ENCODE peak calls at places on chromosomes 16 and 17, in seven cellular contexts. S, J, G, T, M, X and E are unnamed samples.

GRCh38 chr16:57115504-57116182 is 23.3 kb downstream of the CPNE2 start:
- DNase-seq in S (peak; percentile 89), J (no peak), G (no peak), T (no peak), M (peak; percentile 63), X (peak; percentile 59), E (no peak)

GRCh38 chr16:85451646-85452363 is 161.3 kb upstream of the GSE1 start:
- DNase-seq in S (no peak), J (no peak), G (no peak), T (no peak), M (no peak), X (no peak), E (no peak)

GRCh38 chr16:17724242-17724898 is 253.6 kb upstream of the XYLT1 start:
- DNase-seq in S (peak; percentile 85), J (peak; percentile 40), G (no peak), T (no peak), M (no peak), X (peak; percentile 65), E (no peak)

GRCh38 chr17:41551370-41551769 is 20.5 kb downstream of the KRT9 start:
- DNase-seq in S (no peak), J (no peak), G (peak; percentile 38), T (no peak), M (no peak), X (peak; percentile 58), E (no peak)

GRCh38 chr16:3157229-3158013 is 22.6 kb downstream of the ZNF213 start:
- DNase-seq in S (peak; percentile 94), J (peak; percentile 99), G (peak; percentile 90), T (peak; percentile 79), M (peak; percentile 74), X (peak; percentile 96), E (peak; percentile 74)

GRCh38 chr17:77521076-77521475 is 380.3 kb downstream of the SEC14L1 start:
- DNase-seq in S (no peak), J (no peak), G (no peak), T (no peak), M (no peak), X (no peak), E (no peak)

GRCh38 chr17:15649861-15650391 is 30.4 kb upstream of the FBXW10B start:
- DNase-seq in S (peak; percentile 36), J (no peak), G (peak; percentile 79), T (no peak), M (no peak), X (peak; percentile 60), E (no peak)

GRCh38 chr17:29734640-29735039 is 111.9 kb upstream of the CORO6 start:
- DNase-seq in S (peak; percentile 34), J (no peak), G (no peak), T (no peak), M (no peak), X (peak; percentile 47), E (no peak)

GRCh38 chr16:27803775-27804549 is 254.0 kb downstream of the KATNIP start:
- DNase-seq in S (no peak), J (no peak), G (no peak), T (no peak), M (no peak), X (no peak), E (no peak)

GRCh38 chr17:60439501-60439900 is 17.2 kb downstream of the CHCT1 start:
- DNase-seq in S (peak; percentile 75), J (peak; percentile 4), G (peak; percentile 30), T (no peak), M (no peak), X (peak; percentile 45), E (no peak)

GRCh38 chr17:44909681-44910144 is 5.6 kb downstream of the GFAP start:
- DNase-seq in S (peak; percentile 56), J (peak; percentile 88), G (no peak), T (no peak), M (no peak), X (peak; percentile 85), E (no peak)

GRCh38 chr16:3992297-3993051 is 112.0 kb upstream of the CREBBP start:
- DNase-seq in S (no peak), J (no peak), G (peak; percentile 22), T (no peak), M (no peak), X (no peak), E (no peak)

DNA sequence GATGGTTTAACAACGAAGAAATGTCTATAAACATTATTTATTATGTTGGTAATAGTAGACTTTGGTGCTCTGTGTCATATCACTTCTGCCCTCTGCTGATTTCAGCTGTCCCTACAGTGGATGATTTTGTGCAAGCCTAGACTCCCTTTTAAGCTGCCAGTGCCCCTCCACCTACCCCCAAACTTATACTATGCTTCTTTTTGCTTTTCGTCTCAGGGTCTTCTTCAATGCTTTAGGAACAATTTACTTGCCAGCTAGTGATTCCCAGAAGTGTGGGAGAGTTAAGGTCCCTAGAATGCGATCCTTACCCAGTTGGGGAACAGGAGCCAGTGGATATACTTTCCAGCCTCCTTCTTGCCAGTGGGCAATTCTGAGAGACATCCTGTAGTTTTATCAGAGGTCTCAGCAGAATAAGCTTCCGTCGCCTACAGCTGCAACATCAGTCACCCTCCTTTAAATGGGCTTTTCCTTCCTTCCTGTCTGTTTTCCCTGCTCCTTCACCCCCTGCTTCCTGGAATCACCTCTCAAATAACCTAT is 4.1 kb downstream of the ICAM2 start:
- DNase-seq in S (no peak), J (no peak), G (peak; percentile 80), T (no peak), M (no peak), X (no peak), E (no peak)
- TF ChIP-seq CTCF in S (peak; percentile 41), J (peak; percentile 48), G (peak; percentile 9), T (peak; percentile 31), M (no peak), X (peak; percentile 1), E (no peak)

GRCh38 chr16:1342526-1343427 is 8.9 kb downstream of the TSR3 start:
- DNase-seq in S (peak; percentile 90), J (peak; percentile 86), G (peak; percentile 93), T (peak; percentile 99), M (peak; percentile 89), X (peak; percentile 72), E (peak; percentile 98)
- TF ChIP-seq CTCF in S (no peak), J (no peak), G (no peak), T (no peak), M (no peak), X (no peak), E (peak; percentile 38)

DNA sequence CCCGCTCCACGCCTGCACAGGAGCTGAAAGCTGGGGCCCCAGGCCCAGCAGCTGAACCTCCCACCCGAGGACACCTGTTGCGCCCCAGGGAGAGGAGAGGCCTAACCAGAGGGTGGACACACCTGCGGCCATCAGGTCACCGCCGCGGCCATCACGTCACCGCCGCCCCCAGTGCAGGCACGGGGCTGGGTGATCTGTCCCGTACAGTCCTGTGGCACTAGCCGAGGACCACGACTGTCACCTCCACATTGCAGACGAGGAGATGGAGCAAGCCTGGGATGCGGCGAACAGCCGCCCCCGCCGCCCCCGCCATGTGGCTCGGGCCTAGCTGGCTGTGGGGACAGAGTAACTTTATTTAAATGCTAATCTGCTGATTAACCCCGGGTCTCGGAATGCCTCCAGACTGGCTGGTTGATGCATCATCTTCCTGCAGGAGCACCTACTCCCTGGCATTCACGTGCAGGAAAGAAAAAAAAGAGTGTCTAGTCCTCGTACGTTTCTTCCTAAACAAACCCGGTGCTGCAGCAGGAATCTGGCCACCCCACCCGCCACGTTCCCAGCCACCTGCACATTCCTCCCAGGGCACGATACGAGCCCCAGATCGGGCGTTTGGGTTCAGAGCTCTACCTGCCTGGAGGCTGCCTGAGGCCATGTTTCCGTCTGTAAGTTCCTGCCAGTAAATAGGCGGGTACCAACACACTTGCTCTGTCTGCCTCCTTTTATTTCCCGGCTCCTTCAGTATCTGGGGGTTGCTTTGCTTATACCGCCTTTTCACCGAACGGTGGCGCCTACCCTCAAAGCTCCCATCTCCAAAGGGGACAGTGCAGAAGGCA is 29.9 kb downstream of the PIEZO1 start:
- DNase-seq in S (peak; percentile 38), J (peak; percentile 82), G (peak; percentile 20), T (no peak), M (no peak), X (peak; percentile 77), E (no peak)
- TF ChIP-seq CTCF in S (peak; percentile 53), J (no peak), G (peak; percentile 41), T (peak; percentile 51), M (peak; percentile 56), X (no peak), E (peak; percentile 33)

GRCh38 chr17:55889271-55889670 is 138.4 kb downstream of the PCTP start:
- DNase-seq in S (no peak), J (no peak), G (no peak), T (no peak), M (no peak), X (no peak), E (no peak)
- TF ChIP-seq CTCF in S (no peak), J (no peak), G (no peak), T (no peak), M (no peak), X (no peak), E (no peak)

DNA sequence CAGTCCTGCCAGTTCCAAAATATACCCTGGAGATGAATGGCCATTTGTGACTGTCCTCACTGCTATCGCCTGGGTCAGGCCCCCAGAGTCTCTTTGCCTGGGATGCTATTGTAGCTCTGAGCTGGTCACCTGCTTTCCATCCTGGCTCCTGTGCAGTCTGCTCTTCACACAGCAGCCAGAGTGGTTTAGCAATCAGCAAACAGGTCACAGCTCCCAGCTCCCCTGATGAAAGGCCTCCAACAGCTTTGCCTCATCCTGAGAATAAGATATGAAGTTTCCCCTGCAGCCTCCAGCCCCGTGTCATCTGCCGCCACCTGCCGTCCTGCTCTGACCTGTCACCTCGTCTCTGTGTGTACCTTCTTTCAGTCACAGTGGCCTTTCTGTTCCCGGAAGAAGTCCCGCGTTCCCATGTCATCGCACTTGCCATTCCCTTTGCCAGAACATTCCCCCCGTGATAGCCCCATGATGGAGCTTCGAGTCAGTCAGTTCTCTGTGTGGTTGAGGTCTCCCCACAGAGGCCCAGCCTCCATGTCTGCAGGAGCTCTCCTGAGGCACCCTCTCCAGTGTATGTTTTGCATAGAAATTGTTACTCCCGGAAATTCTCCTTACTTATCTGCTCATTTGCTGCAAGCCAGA is 281.5 kb downstream of the SNX29 start:
- DNase-seq in S (no peak), J (no peak), G (no peak), T (peak; percentile 18), M (no peak), X (no peak), E (peak; percentile 50)
- TF ChIP-seq CTCF in S (no peak), J (no peak), G (no peak), T (peak; percentile 39), M (no peak), X (no peak), E (no peak)

GRCh38 chr17:64682261-64683181 is 20.4 kb upstream of the SMURF2 start:
- DNase-seq in S (peak; percentile 68), J (peak; percentile 93), G (peak; percentile 62), T (no peak), M (no peak), X (peak; percentile 94), E (no peak)
- TF ChIP-seq CTCF in S (no peak), J (peak; percentile 70), G (no peak), T (no peak), M (no peak), X (no peak), E (no peak)